ENCODE peak calls at places on chromosomes 7 and 10, in ten cellular contexts. One of them, this sample, is unnamed.

GRCh38 chr10:100022403-100022802 is 12.7 kb upstream of the DNMBP start:
- DNase-seq in transverse colon: no peak
- DNase-seq in left ventricle myocardium inferior: no peak
- DNase-seq in A549: no peak
- DNase-seq in cardiac muscle cell: peak
- DNase-seq in CD8-positive, alpha-beta T cell: no peak
- DNase-seq in psoas muscle: no peak
- DNase-seq in mammary epithelial cell: no peak
- DNase-seq in effector memory CD4-positive, alpha-beta T cell: no peak
- DNase-seq in neural progenitor cell: no peak
- DNase-seq in this sample: peak

GRCh38 chr10:86170255-86171153 is 196.1 kb downstream of the GRID1 start:
- DNase-seq in transverse colon: no peak
- DNase-seq in left ventricle myocardium inferior: no peak
- DNase-seq in A549: no peak
- DNase-seq in cardiac muscle cell: no peak
- DNase-seq in CD8-positive, alpha-beta T cell: no peak
- DNase-seq in psoas muscle: no peak
- DNase-seq in mammary epithelial cell: no peak
- DNase-seq in effector memory CD4-positive, alpha-beta T cell: no peak
- DNase-seq in neural progenitor cell: no peak
- DNase-seq in this sample: no peak

GRCh38 chr7:12111461-12112405 is 99.4 kb upstream of the TMEM106B start:
- DNase-seq in transverse colon: peak
- DNase-seq in left ventricle myocardium inferior: no peak
- DNase-seq in A549: no peak
- DNase-seq in cardiac muscle cell: peak
- DNase-seq in CD8-positive, alpha-beta T cell: no peak
- DNase-seq in psoas muscle: peak
- DNase-seq in mammary epithelial cell: no peak
- DNase-seq in effector memory CD4-positive, alpha-beta T cell: no peak
- DNase-seq in neural progenitor cell: peak
- DNase-seq in this sample: peak

GRCh38 chr7:107661081-107661864 is 645 bp downstream of the SLC26A4 start:
- DNase-seq in transverse colon: peak
- DNase-seq in left ventricle myocardium inferior: peak
- DNase-seq in A549: no peak
- DNase-seq in cardiac muscle cell: peak
- DNase-seq in CD8-positive, alpha-beta T cell: no peak
- DNase-seq in psoas muscle: peak
- DNase-seq in mammary epithelial cell: peak
- DNase-seq in effector memory CD4-positive, alpha-beta T cell: peak
- DNase-seq in neural progenitor cell: peak
- DNase-seq in this sample: peak

GRCh38 chr10:15703167-15703880 is 16.4 kb downstream of the ITGA8 start:
- DNase-seq in transverse colon: no peak
- DNase-seq in left ventricle myocardium inferior: no peak
- DNase-seq in A549: no peak
- DNase-seq in cardiac muscle cell: peak
- DNase-seq in CD8-positive, alpha-beta T cell: no peak
- DNase-seq in psoas muscle: no peak
- DNase-seq in mammary epithelial cell: no peak
- DNase-seq in effector memory CD4-positive, alpha-beta T cell: no peak
- DNase-seq in neural progenitor cell: no peak
- DNase-seq in this sample: peak

GRCh38 chr10:126691456-126691855 is 21.0 kb upstream of the C10orf90 start:
- DNase-seq in transverse colon: no peak
- DNase-seq in left ventricle myocardium inferior: no peak
- DNase-seq in A549: no peak
- DNase-seq in cardiac muscle cell: no peak
- DNase-seq in CD8-positive, alpha-beta T cell: no peak
- DNase-seq in psoas muscle: no peak
- DNase-seq in mammary epithelial cell: no peak
- DNase-seq in effector memory CD4-positive, alpha-beta T cell: no peak
- DNase-seq in neural progenitor cell: no peak
- DNase-seq in this sample: no peak

GRCh38 chr10:33155720-33156638 is 178.5 kb downstream of the NRP1 start:
- DNase-seq in transverse colon: no peak
- DNase-seq in left ventricle myocardium inferior: no peak
- DNase-seq in A549: peak
- DNase-seq in cardiac muscle cell: peak
- DNase-seq in CD8-positive, alpha-beta T cell: no peak
- DNase-seq in psoas muscle: no peak
- DNase-seq in mammary epithelial cell: peak
- DNase-seq in effector memory CD4-positive, alpha-beta T cell: peak
- DNase-seq in neural progenitor cell: peak
- DNase-seq in this sample: peak

GRCh38 chr7:106819546-106819945 is 45.5 kb upstream of the PIK3CG start:
- DNase-seq in transverse colon: no peak
- DNase-seq in left ventricle myocardium inferior: no peak
- DNase-seq in A549: no peak
- DNase-seq in cardiac muscle cell: no peak
- DNase-seq in CD8-positive, alpha-beta T cell: no peak
- DNase-seq in psoas muscle: no peak
- DNase-seq in mammary epithelial cell: no peak
- DNase-seq in effector memory CD4-positive, alpha-beta T cell: no peak
- DNase-seq in neural progenitor cell: no peak
- DNase-seq in this sample: no peak

GRCh38 chr7:76259124-76260086 is 43.1 kb upstream of the HSPB1 start:
- DNase-seq in transverse colon: no peak
- DNase-seq in left ventricle myocardium inferior: no peak
- DNase-seq in A549: no peak
- DNase-seq in cardiac muscle cell: no peak
- DNase-seq in CD8-positive, alpha-beta T cell: no peak
- DNase-seq in psoas muscle: no peak
- DNase-seq in mammary epithelial cell: no peak
- DNase-seq in effector memory CD4-positive, alpha-beta T cell: no peak
- DNase-seq in neural progenitor cell: peak
- DNase-seq in this sample: no peak

GRCh38 chr7:112103246-112103645 is 103.0 kb downstream of the DOCK4 start:
- DNase-seq in transverse colon: peak
- DNase-seq in left ventricle myocardium inferior: no peak
- DNase-seq in A549: no peak
- DNase-seq in cardiac muscle cell: peak
- DNase-seq in CD8-positive, alpha-beta T cell: no peak
- DNase-seq in psoas muscle: no peak
- DNase-seq in mammary epithelial cell: peak
- DNase-seq in effector memory CD4-positive, alpha-beta T cell: no peak
- DNase-seq in neural progenitor cell: no peak
- DNase-seq in this sample: no peak

GRCh38 chr10:12518024-12518423 is 168.7 kb downstream of the CAMK1D start:
- DNase-seq in transverse colon: no peak
- DNase-seq in left ventricle myocardium inferior: no peak
- DNase-seq in A549: no peak
- DNase-seq in cardiac muscle cell: no peak
- DNase-seq in CD8-positive, alpha-beta T cell: no peak
- DNase-seq in psoas muscle: no peak
- DNase-seq in mammary epithelial cell: no peak
- DNase-seq in effector memory CD4-positive, alpha-beta T cell: no peak
- DNase-seq in neural progenitor cell: no peak
- DNase-seq in this sample: no peak

DNA sequence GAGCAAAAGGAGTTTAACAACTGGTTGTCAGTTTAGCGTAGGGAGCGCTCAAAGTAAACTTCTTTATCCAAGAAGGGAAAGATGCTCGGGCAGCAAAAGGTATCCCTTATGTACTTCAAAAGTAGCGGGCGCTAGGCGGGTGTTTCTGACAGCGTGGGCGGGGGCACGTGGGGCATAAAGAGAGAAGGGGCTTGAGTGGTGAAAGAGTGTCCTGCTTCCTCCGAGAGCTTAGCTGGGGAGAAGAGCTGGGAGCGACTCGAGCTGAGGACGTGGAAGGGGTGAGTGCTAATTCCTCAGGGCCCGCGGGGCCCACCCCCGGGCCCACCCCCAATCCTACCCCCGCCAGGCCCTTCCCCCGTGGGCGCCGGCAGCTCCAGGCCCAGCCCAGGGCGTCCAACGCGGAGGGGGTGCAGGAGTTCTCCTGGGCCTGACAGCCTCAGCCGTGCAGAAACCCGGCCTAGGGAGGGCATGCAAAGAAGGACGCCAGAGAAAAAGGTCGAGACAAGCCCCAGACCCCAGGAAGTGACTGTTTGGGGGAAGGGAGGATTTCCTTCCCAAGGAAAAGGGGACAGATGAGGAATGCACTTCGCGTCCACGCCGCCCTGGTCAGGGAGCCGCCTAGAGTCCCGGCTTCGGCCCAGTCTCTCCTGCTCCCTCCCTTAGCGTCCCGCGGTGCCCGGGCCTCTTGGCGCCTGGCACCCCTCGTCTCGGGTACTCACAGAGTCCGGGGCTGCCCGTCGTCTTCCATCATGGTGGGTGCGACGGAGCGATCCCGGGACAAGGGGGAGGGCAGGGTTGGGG is 849 bp downstream of the TIAL1 start:
- DNase-seq in transverse colon: peak
- DNase-seq in left ventricle myocardium inferior: peak
- DNase-seq in A549: peak
- DNase-seq in cardiac muscle cell: peak
- DNase-seq in CD8-positive, alpha-beta T cell: peak
- DNase-seq in psoas muscle: peak
- DNase-seq in mammary epithelial cell: peak
- DNase-seq in effector memory CD4-positive, alpha-beta T cell: peak
- DNase-seq in neural progenitor cell: peak
- DNase-seq in this sample: peak
- H3K27ac ChIP-seq in transverse colon: peak
- H3K27ac ChIP-seq in left ventricle myocardium inferior: peak
- H3K27ac ChIP-seq in A549: peak
- H3K27ac ChIP-seq in cardiac muscle cell: peak
- H3K27ac ChIP-seq in CD8-positive, alpha-beta T cell: peak
- H3K27ac ChIP-seq in psoas muscle: peak
- H3K27ac ChIP-seq in mammary epithelial cell: peak
- H3K27ac ChIP-seq in effector memory CD4-positive, alpha-beta T cell: peak
- H3K27ac ChIP-seq in neural progenitor cell: peak
- H3K27ac ChIP-seq in this sample: peak

GRCh38 chr10:103966671-103967432 is at the start of gene SLK:
- DNase-seq in transverse colon: peak
- DNase-seq in left ventricle myocardium inferior: peak
- DNase-seq in A549: peak
- DNase-seq in cardiac muscle cell: peak
- DNase-seq in CD8-positive, alpha-beta T cell: peak
- DNase-seq in psoas muscle: peak
- DNase-seq in mammary epithelial cell: peak
- DNase-seq in effector memory CD4-positive, alpha-beta T cell: peak
- DNase-seq in neural progenitor cell: peak
- DNase-seq in this sample: peak

GRCh38 chr10:103968441-103969391 is 1.8 kb downstream of the SLK start:
- DNase-seq in transverse colon: no peak
- DNase-seq in left ventricle myocardium inferior: no peak
- DNase-seq in A549: no peak
- DNase-seq in cardiac muscle cell: no peak
- DNase-seq in CD8-positive, alpha-beta T cell: no peak
- DNase-seq in psoas muscle: no peak
- DNase-seq in mammary epithelial cell: no peak
- DNase-seq in effector memory CD4-positive, alpha-beta T cell: no peak
- DNase-seq in neural progenitor cell: no peak
- DNase-seq in this sample: peak

GRCh38 chr10:103969436-103969835 is 2.5 kb downstream of the SLK start:
- DNase-seq in transverse colon: no peak
- DNase-seq in left ventricle myocardium inferior: no peak
- DNase-seq in A549: no peak
- DNase-seq in cardiac muscle cell: no peak
- DNase-seq in CD8-positive, alpha-beta T cell: no peak
- DNase-seq in psoas muscle: no peak
- DNase-seq in mammary epithelial cell: peak
- DNase-seq in effector memory CD4-positive, alpha-beta T cell: no peak
- DNase-seq in neural progenitor cell: no peak
- DNase-seq in this sample: peak

GRCh38 chr10:103969857-103970627 is 3.1 kb downstream of the SLK start:
- DNase-seq in transverse colon: no peak
- DNase-seq in left ventricle myocardium inferior: no peak
- DNase-seq in A549: no peak
- DNase-seq in cardiac muscle cell: no peak
- DNase-seq in CD8-positive, alpha-beta T cell: no peak
- DNase-seq in psoas muscle: no peak
- DNase-seq in mammary epithelial cell: no peak
- DNase-seq in effector memory CD4-positive, alpha-beta T cell: no peak
- DNase-seq in neural progenitor cell: no peak
- DNase-seq in this sample: peak

DNA sequence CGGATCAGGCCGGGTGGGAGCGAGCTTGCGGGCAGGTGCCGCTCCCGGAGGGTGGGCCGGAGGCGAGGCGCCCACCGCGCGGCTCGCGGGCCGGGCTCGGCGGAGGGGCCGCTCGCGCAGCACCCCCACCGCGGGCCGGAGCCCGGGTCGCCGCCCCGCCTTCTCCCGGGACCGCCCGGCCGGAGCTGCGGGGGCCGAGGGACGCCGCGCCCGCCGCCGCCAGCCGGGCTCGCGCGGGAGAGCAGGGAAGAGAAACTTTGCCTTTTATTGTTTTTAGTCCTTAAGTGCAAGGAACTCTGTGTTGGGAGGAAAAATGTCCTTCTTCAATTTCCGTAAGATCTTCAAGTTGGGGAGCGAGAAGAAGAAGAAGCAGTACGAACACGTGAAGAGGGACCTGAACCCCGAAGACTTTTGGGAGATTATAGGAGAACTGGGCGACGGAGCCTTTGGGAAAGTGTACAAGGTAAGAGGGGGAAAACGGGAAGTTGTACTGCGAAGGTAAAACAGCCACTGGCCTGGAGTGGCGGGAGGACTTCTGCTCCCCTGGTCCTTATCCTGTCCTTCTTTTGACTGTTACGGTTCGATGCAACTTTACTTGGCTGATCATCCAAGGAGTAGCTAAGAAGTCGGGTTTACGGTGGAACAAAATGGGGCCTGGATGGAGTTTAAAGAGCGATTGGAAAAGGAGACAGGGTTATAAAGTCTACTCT is 648 bp downstream of the SLK start:
- DNase-seq in transverse colon: peak
- DNase-seq in left ventricle myocardium inferior: no peak
- DNase-seq in A549: peak
- DNase-seq in cardiac muscle cell: peak
- DNase-seq in CD8-positive, alpha-beta T cell: no peak
- DNase-seq in psoas muscle: no peak
- DNase-seq in mammary epithelial cell: peak
- DNase-seq in effector memory CD4-positive, alpha-beta T cell: peak
- DNase-seq in neural progenitor cell: peak
- DNase-seq in this sample: peak
- H3K27ac ChIP-seq in transverse colon: peak
- H3K27ac ChIP-seq in left ventricle myocardium inferior: peak
- H3K27ac ChIP-seq in A549: peak
- H3K27ac ChIP-seq in cardiac muscle cell: peak
- H3K27ac ChIP-seq in CD8-positive, alpha-beta T cell: peak
- H3K27ac ChIP-seq in psoas muscle: peak
- H3K27ac ChIP-seq in mammary epithelial cell: peak
- H3K27ac ChIP-seq in effector memory CD4-positive, alpha-beta T cell: peak
- H3K27ac ChIP-seq in neural progenitor cell: no peak
- H3K27ac ChIP-seq in this sample: peak

GRCh38 chr10:29273478-29273877 is 15.4 kb upstream of the LYZL1 start:
- DNase-seq in transverse colon: no peak
- DNase-seq in left ventricle myocardium inferior: no peak
- DNase-seq in A549: no peak
- DNase-seq in cardiac muscle cell: no peak
- DNase-seq in CD8-positive, alpha-beta T cell: no peak
- DNase-seq in psoas muscle: no peak
- DNase-seq in mammary epithelial cell: no peak
- DNase-seq in effector memory CD4-positive, alpha-beta T cell: no peak
- DNase-seq in neural progenitor cell: no peak
- DNase-seq in this sample: no peak
- H3K27ac ChIP-seq in transverse colon: no peak
- H3K27ac ChIP-seq in left ventricle myocardium inferior: no peak
- H3K27ac ChIP-seq in A549: no peak
- H3K27ac ChIP-seq in cardiac muscle cell: no peak
- H3K27ac ChIP-seq in CD8-positive, alpha-beta T cell: no peak
- H3K27ac ChIP-seq in psoas muscle: no peak
- H3K27ac ChIP-seq in mammary epithelial cell: no peak
- H3K27ac ChIP-seq in effector memory CD4-positive, alpha-beta T cell: no peak
- H3K27ac ChIP-seq in neural progenitor cell: no peak
- H3K27ac ChIP-seq in this sample: no peak

GRCh38 chr10:119735451-119735850 is 9.6 kb downstream of the INPP5F start:
- DNase-seq in transverse colon: no peak
- DNase-seq in left ventricle myocardium inferior: no peak
- DNase-seq in A549: no peak
- DNase-seq in cardiac muscle cell: no peak
- DNase-seq in CD8-positive, alpha-beta T cell: no peak
- DNase-seq in psoas muscle: no peak
- DNase-seq in mammary epithelial cell: no peak
- DNase-seq in effector memory CD4-positive, alpha-beta T cell: no peak
- DNase-seq in neural progenitor cell: no peak
- DNase-seq in this sample: no peak
- H3K27ac ChIP-seq in transverse colon: no peak
- H3K27ac ChIP-seq in left ventricle myocardium inferior: no peak
- H3K27ac ChIP-seq in A549: peak
- H3K27ac ChIP-seq in cardiac muscle cell: no peak
- H3K27ac ChIP-seq in CD8-positive, alpha-beta T cell: no peak
- H3K27ac ChIP-seq in psoas muscle: no peak
- H3K27ac ChIP-seq in mammary epithelial cell: no peak
- H3K27ac ChIP-seq in effector memory CD4-positive, alpha-beta T cell: no peak
- H3K27ac ChIP-seq in neural progenitor cell: peak
- H3K27ac ChIP-seq in this sample: no peak